ENCODE peak calls at places on chromosomes 6 and 20, in four cellular contexts. One of them, this sample, is unnamed.

GRCh38 chr6:34325618-34326017 is 66.9 kb downstream of the NUDT3 start:
- DNase-seq in SK-N-SH: no peak
- DNase-seq in K562: no peak
- DNase-seq in H1: no peak
- DNase-seq in this sample: no peak

GRCh38 chr20:19463597-19463996 is 251.2 kb downstream of the SLC24A3 start:
- DNase-seq in SK-N-SH: no peak
- DNase-seq in K562: no peak
- DNase-seq in H1: peak; percentile 3
- DNase-seq in this sample: no peak

GRCh38 chr6:149488815-149489214 is 4.0 kb upstream of the ZC3H12D start:
- DNase-seq in SK-N-SH: no peak
- DNase-seq in K562: no peak
- DNase-seq in H1: no peak
- DNase-seq in this sample: no peak

GRCh38 chr20:49392745-49393144 is 89.7 kb downstream of the KCNB1 start:
- DNase-seq in SK-N-SH: no peak
- DNase-seq in K562: no peak
- DNase-seq in H1: no peak
- DNase-seq in this sample: no peak

GRCh38 chr6:169859401-169859977 is 108.1 kb downstream of the ERMARD start:
- DNase-seq in SK-N-SH: peak; percentile 9
- DNase-seq in K562: no peak
- DNase-seq in H1: no peak
- DNase-seq in this sample: no peak

GRCh38 chr6:45500924-45501816 is 123.4 kb upstream of the SUPT3H start:
- DNase-seq in SK-N-SH: peak; percentile 14
- DNase-seq in K562: peak; percentile 68
- DNase-seq in H1: no peak
- DNase-seq in this sample: peak; percentile 30

GRCh38 chr6:12296255-12296573 is 6.1 kb downstream of the EDN1 start:
- DNase-seq in SK-N-SH: no peak
- DNase-seq in K562: no peak
- DNase-seq in H1: no peak
- DNase-seq in this sample: no peak

GRCh38 chr20:64057628-64058498 is 5.1 kb upstream of the TCEA2 start:
- DNase-seq in SK-N-SH: peak; percentile 95
- DNase-seq in K562: peak; percentile 89
- DNase-seq in H1: no peak
- DNase-seq in this sample: peak; percentile 94

GRCh38 chr6:125558907-125559306 is 190.5 kb upstream of the HEY2 start:
- DNase-seq in SK-N-SH: no peak
- DNase-seq in K562: no peak
- DNase-seq in H1: no peak
- DNase-seq in this sample: no peak

GRCh38 chr6:35468980-35469710 is 944 bp downstream of the RPL10A start:
- DNase-seq in SK-N-SH: no peak
- DNase-seq in K562: peak; percentile 74
- DNase-seq in H1: no peak
- DNase-seq in this sample: no peak

GRCh38 chr6:125866433-125866832 is 75.7 kb downstream of the NCOA7 start:
- DNase-seq in SK-N-SH: no peak
- DNase-seq in K562: no peak
- DNase-seq in H1: no peak
- DNase-seq in this sample: no peak

GRCh38 chr6:143125455-143125854 is 64.8 kb downstream of the AIG1 start:
- DNase-seq in SK-N-SH: peak; percentile 20
- DNase-seq in K562: no peak
- DNase-seq in H1: no peak
- DNase-seq in this sample: no peak

GRCh38 chr6:112879920-112880413 is 532.8 kb downstream of the RFPL4B start:
- DNase-seq in SK-N-SH: no peak
- DNase-seq in K562: peak; percentile 77
- DNase-seq in H1: peak; percentile 81
- DNase-seq in this sample: peak; percentile 83

GRCh38 chr6:145067430-145067829 is 667.9 kb downstream of the EPM2A start:
- DNase-seq in SK-N-SH: no peak
- DNase-seq in K562: no peak
- DNase-seq in H1: no peak
- DNase-seq in this sample: no peak

GRCh38 chr20:15496501-15497039 is 1076.7 kb downstream of the KIF16B start:
- DNase-seq in SK-N-SH: no peak
- DNase-seq in K562: no peak
- DNase-seq in H1: no peak
- DNase-seq in this sample: no peak

GRCh38 chr6:144252289-144252688 is 32.8 kb upstream of the UTRN start:
- DNase-seq in SK-N-SH: no peak
- DNase-seq in K562: no peak
- DNase-seq in H1: no peak
- DNase-seq in this sample: no peak

GRCh38 chr20:62362991-62363919 is 3.9 kb downstream of the LAMA5 start:
- DNase-seq in SK-N-SH: peak; percentile 60
- DNase-seq in K562: no peak
- DNase-seq in H1: no peak
- DNase-seq in this sample: peak; percentile 24

GRCh38 chr6:139743629-139744028 is 369.2 kb upstream of the CITED2 start:
- DNase-seq in SK-N-SH: no peak
- DNase-seq in K562: no peak
- DNase-seq in H1: no peak
- DNase-seq in this sample: no peak

GRCh38 chr20:38680492-38681118 is 43.7 kb upstream of the SLC32A1 start:
- DNase-seq in SK-N-SH: no peak
- DNase-seq in K562: peak; percentile 37
- DNase-seq in H1: no peak
- DNase-seq in this sample: peak; percentile 74

GRCh38 chr6:123518441-123519190 is 118.1 kb downstream of the TRDN start:
- DNase-seq in SK-N-SH: no peak
- DNase-seq in K562: no peak
- DNase-seq in H1: no peak
- DNase-seq in this sample: no peak

GRCh38 chr6:108966855-108967755 is 118.9 kb downstream of the ARMC2 start:
- DNase-seq in SK-N-SH: peak; percentile 47
- DNase-seq in K562: no peak
- DNase-seq in H1: no peak
- DNase-seq in this sample: peak; percentile 47

GRCh38 chr20:8242066-8242465 is 110.0 kb downstream of the PLCB1 start:
- DNase-seq in SK-N-SH: no peak
- DNase-seq in K562: no peak
- DNase-seq in H1: no peak
- DNase-seq in this sample: no peak

DNA sequence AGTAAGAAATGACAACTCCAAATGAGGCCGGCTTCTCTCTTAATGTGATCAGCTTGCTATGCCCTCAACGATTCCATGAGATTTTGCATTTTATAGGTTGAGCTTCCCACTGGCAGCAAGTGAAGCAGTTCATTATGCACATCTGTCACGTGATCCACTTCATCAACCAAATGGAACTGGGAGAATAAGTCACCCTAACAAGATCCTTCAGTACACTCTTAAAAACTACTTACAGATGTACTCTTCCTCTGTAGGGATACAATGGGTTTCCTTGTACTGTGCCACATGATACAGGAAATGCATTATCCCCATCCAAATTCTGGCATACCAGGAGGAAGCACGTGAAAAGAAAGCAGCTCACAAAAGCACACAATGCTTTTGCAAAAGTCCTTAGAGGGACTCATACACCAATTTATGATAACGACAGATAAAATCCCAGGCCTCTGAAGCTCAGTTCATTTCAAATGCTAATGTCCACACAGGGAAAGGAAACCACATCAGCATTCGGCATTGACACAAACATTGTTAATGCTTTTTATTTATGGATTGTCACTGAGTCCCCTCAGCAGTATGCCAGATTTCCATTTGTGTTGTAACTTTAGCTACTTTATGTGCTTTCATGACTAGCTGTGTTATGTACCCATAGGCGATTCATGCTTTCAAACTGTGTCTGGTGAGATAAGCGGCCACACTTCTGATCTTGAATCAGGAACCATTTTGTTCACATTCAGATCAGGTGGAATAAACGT is 58.1 kb upstream of the REV3L start:
- DNase-seq in SK-N-SH: peak; percentile 39
- DNase-seq in K562: no peak
- DNase-seq in H1: no peak
- DNase-seq in this sample: no peak
- TF ChIP-seq TEAD4 in SK-N-SH: no peak
- TF ChIP-seq TEAD4 in K562: no peak
- TF ChIP-seq TEAD4 in H1: no peak
- TF ChIP-seq TEAD4 in this sample: no peak

DNA sequence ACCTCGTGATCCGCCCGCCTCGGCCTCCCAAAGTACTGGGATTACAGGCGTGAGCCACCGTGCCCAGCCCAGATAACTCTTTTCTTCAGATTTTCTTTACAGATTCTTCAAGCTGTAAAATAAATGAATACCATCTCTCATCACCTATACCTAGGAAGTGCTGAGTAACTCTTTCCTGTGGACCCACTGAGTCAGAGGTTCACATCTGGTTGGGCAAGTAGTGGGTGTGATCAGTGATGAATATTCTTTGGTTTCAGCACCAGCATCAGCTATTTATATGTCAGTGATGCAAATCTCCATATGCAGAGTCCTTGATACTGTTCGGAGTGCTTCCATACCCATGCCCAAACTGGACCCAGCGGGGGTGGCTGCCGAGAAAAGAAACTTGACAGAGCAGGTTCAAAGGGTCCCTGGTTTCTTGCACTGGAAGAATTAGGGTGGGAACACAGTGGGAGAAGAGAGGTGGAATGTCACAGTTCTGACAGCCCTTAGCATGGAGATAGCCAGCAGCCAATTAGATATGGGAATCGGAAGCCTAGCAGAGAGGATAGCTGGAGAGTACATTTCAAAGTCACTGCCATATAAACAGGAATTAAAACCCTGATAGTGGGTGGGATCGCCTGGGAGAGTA is 64.9 kb upstream of the DDR1 start:
- DNase-seq in SK-N-SH: no peak
- DNase-seq in K562: no peak
- DNase-seq in H1: no peak
- DNase-seq in this sample: no peak
- TF ChIP-seq TEAD4 in SK-N-SH: no peak
- TF ChIP-seq TEAD4 in K562: no peak
- TF ChIP-seq TEAD4 in H1: no peak
- TF ChIP-seq TEAD4 in this sample: no peak

GRCh38 chr6:148212366-148212765 is 130.3 kb upstream of the SASH1 start:
- DNase-seq in SK-N-SH: no peak
- DNase-seq in K562: no peak
- DNase-seq in H1: no peak
- DNase-seq in this sample: no peak

GRCh38 chr6:148221580-148221979 is 121.1 kb upstream of the SASH1 start:
- DNase-seq in SK-N-SH: no peak
- DNase-seq in K562: no peak
- DNase-seq in H1: no peak
- DNase-seq in this sample: no peak

GRCh38 chr6:148218542-148219258 is 123.9 kb upstream of the SASH1 start:
- DNase-seq in SK-N-SH: no peak
- DNase-seq in K562: no peak
- DNase-seq in H1: no peak
- DNase-seq in this sample: no peak

GRCh38 chr6:148217921-148218320 is 124.7 kb upstream of the SASH1 start:
- DNase-seq in SK-N-SH: no peak
- DNase-seq in K562: no peak
- DNase-seq in H1: no peak
- DNase-seq in this sample: no peak

GRCh38 chr6:148217051-148217450 is 125.6 kb upstream of the SASH1 start:
- DNase-seq in SK-N-SH: no peak
- DNase-seq in K562: no peak
- DNase-seq in H1: no peak
- DNase-seq in this sample: no peak
- TF ChIP-seq TEAD4 in SK-N-SH: no peak
- TF ChIP-seq TEAD4 in K562: no peak
- TF ChIP-seq TEAD4 in H1: no peak
- TF ChIP-seq TEAD4 in this sample: no peak

GRCh38 chr20:33433465-33433864 is 10.1 kb downstream of the SNTA1 start:
- DNase-seq in SK-N-SH: no peak
- DNase-seq in K562: no peak
- DNase-seq in H1: no peak
- DNase-seq in this sample: no peak
- TF ChIP-seq TEAD4 in SK-N-SH: no peak
- TF ChIP-seq TEAD4 in K562: no peak
- TF ChIP-seq TEAD4 in H1: no peak
- TF ChIP-seq TEAD4 in this sample: no peak

This sample was measured in WTC11.